ENCODE peak calls at places on chromosome 9, in nine cellular contexts. One of them, this sample, is unnamed.

GRCh38 chr9:76868897-76869296 is 37.0 kb downstream of the PRUNE2 start:
- DNase-seq in fibroblast of pulmonary artery: no peak
- DNase-seq in GM23338: no peak
- DNase-seq in pancreas: no peak
- DNase-seq in fibroblast of mammary gland: peak
- DNase-seq in AG04449: no peak
- DNase-seq in adrenal gland: no peak
- DNase-seq in neural progenitor cell: peak
- DNase-seq in lower leg skin: no peak
- DNase-seq in this sample: no peak

GRCh38 chr9:83623634-83623991 is 670 bp downstream of the IDNK start:
- DNase-seq in fibroblast of pulmonary artery: no peak
- DNase-seq in GM23338: no peak
- DNase-seq in pancreas: no peak
- DNase-seq in fibroblast of mammary gland: no peak
- DNase-seq in AG04449: no peak
- DNase-seq in adrenal gland: no peak
- DNase-seq in neural progenitor cell: no peak
- DNase-seq in lower leg skin: no peak
- DNase-seq in this sample: no peak

GRCh38 chr9:136996361-136997281 is at the start of gene CLIC3:
- DNase-seq in fibroblast of pulmonary artery: no peak
- DNase-seq in GM23338: peak
- DNase-seq in pancreas: no peak
- DNase-seq in fibroblast of mammary gland: no peak
- DNase-seq in AG04449: no peak
- DNase-seq in adrenal gland: no peak
- DNase-seq in neural progenitor cell: peak
- DNase-seq in lower leg skin: no peak
- DNase-seq in this sample: peak

GRCh38 chr9:127714916-127715442 is 484 bp downstream of the PTRH1 start:
- DNase-seq in fibroblast of pulmonary artery: no peak
- DNase-seq in GM23338: peak
- DNase-seq in pancreas: peak
- DNase-seq in fibroblast of mammary gland: no peak
- DNase-seq in AG04449: no peak
- DNase-seq in adrenal gland: no peak
- DNase-seq in neural progenitor cell: peak
- DNase-seq in lower leg skin: no peak
- DNase-seq in this sample: no peak

GRCh38 chr9:105912868-105913516 is 218.7 kb downstream of the TMEM38B start:
- DNase-seq in fibroblast of pulmonary artery: no peak
- DNase-seq in GM23338: no peak
- DNase-seq in pancreas: no peak
- DNase-seq in fibroblast of mammary gland: peak
- DNase-seq in AG04449: no peak
- DNase-seq in adrenal gland: no peak
- DNase-seq in neural progenitor cell: no peak
- DNase-seq in lower leg skin: no peak
- DNase-seq in this sample: no peak

GRCh38 chr9:37904647-37905505 is 949 bp upstream of the SLC25A51 start:
- DNase-seq in fibroblast of pulmonary artery: peak
- DNase-seq in GM23338: no peak
- DNase-seq in pancreas: no peak
- DNase-seq in fibroblast of mammary gland: peak
- DNase-seq in AG04449: no peak
- DNase-seq in adrenal gland: no peak
- DNase-seq in neural progenitor cell: no peak
- DNase-seq in lower leg skin: peak
- DNase-seq in this sample: no peak

GRCh38 chr9:23044549-23044948 is 597.9 kb downstream of the DMRTA1 start:
- DNase-seq in fibroblast of pulmonary artery: peak
- DNase-seq in GM23338: no peak
- DNase-seq in pancreas: no peak
- DNase-seq in fibroblast of mammary gland: no peak
- DNase-seq in AG04449: no peak
- DNase-seq in adrenal gland: no peak
- DNase-seq in neural progenitor cell: no peak
- DNase-seq in lower leg skin: no peak
- DNase-seq in this sample: no peak

GRCh38 chr9:89467278-89467625 is 30.7 kb downstream of the SEMA4D start:
- DNase-seq in fibroblast of pulmonary artery: no peak
- DNase-seq in GM23338: no peak
- DNase-seq in pancreas: no peak
- DNase-seq in fibroblast of mammary gland: no peak
- DNase-seq in AG04449: no peak
- DNase-seq in adrenal gland: no peak
- DNase-seq in neural progenitor cell: no peak
- DNase-seq in lower leg skin: no peak
- DNase-seq in this sample: no peak

GRCh38 chr9:111412280-111412679 is 71.9 kb downstream of the ECPAS start:
- DNase-seq in fibroblast of pulmonary artery: peak
- DNase-seq in GM23338: no peak
- DNase-seq in pancreas: no peak
- DNase-seq in fibroblast of mammary gland: no peak
- DNase-seq in AG04449: no peak
- DNase-seq in adrenal gland: no peak
- DNase-seq in neural progenitor cell: no peak
- DNase-seq in lower leg skin: no peak
- DNase-seq in this sample: no peak

GRCh38 chr9:91037511-91038482 is 236.2 kb downstream of the SYK start:
- DNase-seq in fibroblast of pulmonary artery: peak
- DNase-seq in GM23338: no peak
- DNase-seq in pancreas: peak
- DNase-seq in fibroblast of mammary gland: peak
- DNase-seq in AG04449: no peak
- DNase-seq in adrenal gland: peak
- DNase-seq in neural progenitor cell: no peak
- DNase-seq in lower leg skin: peak
- DNase-seq in this sample: no peak

GRCh38 chr9:88821033-88821748 is 170.1 kb upstream of the S1PR3 start:
- DNase-seq in fibroblast of pulmonary artery: no peak
- DNase-seq in GM23338: no peak
- DNase-seq in pancreas: no peak
- DNase-seq in fibroblast of mammary gland: peak
- DNase-seq in AG04449: no peak
- DNase-seq in adrenal gland: no peak
- DNase-seq in neural progenitor cell: no peak
- DNase-seq in lower leg skin: no peak
- DNase-seq in this sample: no peak

GRCh38 chr9:134139081-134139480 is 3.2 kb downstream of the WDR5 start:
- DNase-seq in fibroblast of pulmonary artery: peak
- DNase-seq in GM23338: no peak
- DNase-seq in pancreas: no peak
- DNase-seq in fibroblast of mammary gland: peak
- DNase-seq in AG04449: no peak
- DNase-seq in adrenal gland: no peak
- DNase-seq in neural progenitor cell: no peak
- DNase-seq in lower leg skin: no peak
- DNase-seq in this sample: no peak

GRCh38 chr9:115845648-115846312 is 307.8 kb upstream of the PAPPA start:
- DNase-seq in fibroblast of pulmonary artery: peak
- DNase-seq in GM23338: no peak
- DNase-seq in pancreas: no peak
- DNase-seq in fibroblast of mammary gland: peak
- DNase-seq in AG04449: no peak
- DNase-seq in adrenal gland: no peak
- DNase-seq in neural progenitor cell: no peak
- DNase-seq in lower leg skin: no peak
- DNase-seq in this sample: no peak

GRCh38 chr9:18437315-18438200 is 36.4 kb upstream of the ADAMTSL1 start:
- DNase-seq in fibroblast of pulmonary artery: peak
- DNase-seq in GM23338: peak
- DNase-seq in pancreas: no peak
- DNase-seq in fibroblast of mammary gland: peak
- DNase-seq in AG04449: no peak
- DNase-seq in adrenal gland: peak
- DNase-seq in neural progenitor cell: peak
- DNase-seq in lower leg skin: peak
- DNase-seq in this sample: no peak

GRCh38 chr9:125460883-125461475 is 199.4 kb downstream of the GAPVD1 start:
- DNase-seq in fibroblast of pulmonary artery: peak
- DNase-seq in GM23338: no peak
- DNase-seq in pancreas: no peak
- DNase-seq in fibroblast of mammary gland: peak
- DNase-seq in AG04449: no peak
- DNase-seq in adrenal gland: no peak
- DNase-seq in neural progenitor cell: no peak
- DNase-seq in lower leg skin: no peak
- DNase-seq in this sample: no peak

GRCh38 chr9:133759946-133760345 is 21.8 kb upstream of the SARDH start:
- DNase-seq in fibroblast of pulmonary artery: no peak
- DNase-seq in GM23338: no peak
- DNase-seq in pancreas: no peak
- DNase-seq in fibroblast of mammary gland: no peak
- DNase-seq in AG04449: no peak
- DNase-seq in adrenal gland: no peak
- DNase-seq in neural progenitor cell: no peak
- DNase-seq in lower leg skin: peak
- DNase-seq in this sample: no peak

GRCh38 chr9:88782931-88783451 is 208.3 kb upstream of the S1PR3 start:
- DNase-seq in fibroblast of pulmonary artery: no peak
- DNase-seq in GM23338: no peak
- DNase-seq in pancreas: no peak
- DNase-seq in fibroblast of mammary gland: peak
- DNase-seq in AG04449: no peak
- DNase-seq in adrenal gland: no peak
- DNase-seq in neural progenitor cell: peak
- DNase-seq in lower leg skin: no peak
- DNase-seq in this sample: no peak

GRCh38 chr9:134226221-134226930 is 62.0 kb upstream of the RNU6ATAC start:
- DNase-seq in fibroblast of pulmonary artery: peak
- DNase-seq in GM23338: no peak
- DNase-seq in pancreas: no peak
- DNase-seq in fibroblast of mammary gland: peak
- DNase-seq in AG04449: peak
- DNase-seq in adrenal gland: no peak
- DNase-seq in neural progenitor cell: no peak
- DNase-seq in lower leg skin: no peak
- DNase-seq in this sample: no peak

GRCh38 chr9:125495137-125496119 is 211.6 kb downstream of the MAPKAP1 start:
- DNase-seq in fibroblast of pulmonary artery: no peak
- DNase-seq in GM23338: no peak
- DNase-seq in pancreas: no peak
- DNase-seq in fibroblast of mammary gland: no peak
- DNase-seq in AG04449: no peak
- DNase-seq in adrenal gland: no peak
- DNase-seq in neural progenitor cell: no peak
- DNase-seq in lower leg skin: no peak
- DNase-seq in this sample: no peak

GRCh38 chr9:121984726-121985402 is 108.2 kb downstream of the TTLL11 start:
- DNase-seq in fibroblast of pulmonary artery: peak
- DNase-seq in GM23338: no peak
- DNase-seq in pancreas: no peak
- DNase-seq in fibroblast of mammary gland: peak
- DNase-seq in AG04449: peak
- DNase-seq in adrenal gland: no peak
- DNase-seq in neural progenitor cell: no peak
- DNase-seq in lower leg skin: no peak
- DNase-seq in this sample: no peak

GRCh38 chr9:99576002-99576401 is 245.7 kb upstream of the NR4A3 start:
- DNase-seq in fibroblast of pulmonary artery: no peak
- DNase-seq in GM23338: peak
- DNase-seq in pancreas: no peak
- DNase-seq in fibroblast of mammary gland: no peak
- DNase-seq in AG04449: no peak
- DNase-seq in adrenal gland: no peak
- DNase-seq in neural progenitor cell: no peak
- DNase-seq in lower leg skin: no peak
- DNase-seq in this sample: no peak
- TF ChIP-seq CTCF in fibroblast of pulmonary artery: no peak
- TF ChIP-seq CTCF in GM23338: no peak
- TF ChIP-seq CTCF in pancreas: no peak
- TF ChIP-seq CTCF in fibroblast of mammary gland: no peak
- TF ChIP-seq CTCF in AG04449: peak
- TF ChIP-seq CTCF in adrenal gland: no peak
- TF ChIP-seq CTCF in neural progenitor cell: no peak
- TF ChIP-seq CTCF in lower leg skin: no peak
- TF ChIP-seq CTCF in this sample: peak

GRCh38 chr9:130029223-130029583 is 13.8 kb downstream of the FNBP1 start:
- DNase-seq in fibroblast of pulmonary artery: no peak
- DNase-seq in GM23338: no peak
- DNase-seq in pancreas: no peak
- DNase-seq in fibroblast of mammary gland: no peak
- DNase-seq in AG04449: no peak
- DNase-seq in adrenal gland: no peak
- DNase-seq in neural progenitor cell: no peak
- DNase-seq in lower leg skin: no peak
- DNase-seq in this sample: peak
- H3K4me3 ChIP-seq in fibroblast of pulmonary artery: no peak
- H3K4me3 ChIP-seq in GM23338: no peak
- H3K4me3 ChIP-seq in pancreas: no peak
- H3K4me3 ChIP-seq in fibroblast of mammary gland: no peak
- H3K4me3 ChIP-seq in AG04449: no peak
- H3K4me3 ChIP-seq in adrenal gland: no peak
- H3K4me3 ChIP-seq in neural progenitor cell: no peak
- H3K4me3 ChIP-seq in lower leg skin: no peak
- H3K4me3 ChIP-seq in this sample: peak

GRCh38 chr9:35733109-35733541 is 659 bp downstream of the CREB3 start:
- DNase-seq in fibroblast of pulmonary artery: peak
- DNase-seq in GM23338: peak
- DNase-seq in pancreas: no peak
- DNase-seq in fibroblast of mammary gland: peak
- DNase-seq in AG04449: peak
- DNase-seq in adrenal gland: no peak
- DNase-seq in neural progenitor cell: peak
- DNase-seq in lower leg skin: no peak
- DNase-seq in this sample: no peak
- TF ChIP-seq CTCF in fibroblast of pulmonary artery: no peak
- TF ChIP-seq CTCF in GM23338: no peak
- TF ChIP-seq CTCF in pancreas: no peak
- TF ChIP-seq CTCF in fibroblast of mammary gland: no peak
- TF ChIP-seq CTCF in AG04449: peak
- TF ChIP-seq CTCF in adrenal gland: no peak
- TF ChIP-seq CTCF in neural progenitor cell: peak
- TF ChIP-seq CTCF in lower leg skin: no peak
- TF ChIP-seq CTCF in this sample: peak

GRCh38 chr9:1087120-1087881 is 37.1 kb downstream of the DMRT2 start:
- DNase-seq in fibroblast of pulmonary artery: no peak
- DNase-seq in GM23338: no peak
- DNase-seq in pancreas: no peak
- DNase-seq in fibroblast of mammary gland: no peak
- DNase-seq in AG04449: no peak
- DNase-seq in adrenal gland: no peak
- DNase-seq in neural progenitor cell: no peak
- DNase-seq in lower leg skin: no peak
- DNase-seq in this sample: no peak

GRCh38 chr9:1086517-1086916 is 36.4 kb downstream of the DMRT2 start:
- DNase-seq in fibroblast of pulmonary artery: no peak
- DNase-seq in GM23338: no peak
- DNase-seq in pancreas: no peak
- DNase-seq in fibroblast of mammary gland: no peak
- DNase-seq in AG04449: no peak
- DNase-seq in adrenal gland: no peak
- DNase-seq in neural progenitor cell: no peak
- DNase-seq in lower leg skin: no peak
- DNase-seq in this sample: no peak

GRCh38 chr9:1077616-1078015 is 27.5 kb downstream of the DMRT2 start:
- DNase-seq in fibroblast of pulmonary artery: no peak
- DNase-seq in GM23338: no peak
- DNase-seq in pancreas: no peak
- DNase-seq in fibroblast of mammary gland: no peak
- DNase-seq in AG04449: no peak
- DNase-seq in adrenal gland: no peak
- DNase-seq in neural progenitor cell: no peak
- DNase-seq in lower leg skin: no peak
- DNase-seq in this sample: no peak

GRCh38 chr9:1083325-1083913 is 33.3 kb downstream of the DMRT2 start:
- DNase-seq in fibroblast of pulmonary artery: no peak
- DNase-seq in GM23338: peak
- DNase-seq in pancreas: peak
- DNase-seq in fibroblast of mammary gland: peak
- DNase-seq in AG04449: no peak
- DNase-seq in adrenal gland: no peak
- DNase-seq in neural progenitor cell: no peak
- DNase-seq in lower leg skin: peak
- DNase-seq in this sample: no peak
- H3K4me3 ChIP-seq in fibroblast of pulmonary artery: peak
- H3K4me3 ChIP-seq in GM23338: peak
- H3K4me3 ChIP-seq in pancreas: no peak
- H3K4me3 ChIP-seq in fibroblast of mammary gland: peak
- H3K4me3 ChIP-seq in AG04449: peak
- H3K4me3 ChIP-seq in adrenal gland: no peak
- H3K4me3 ChIP-seq in neural progenitor cell: no peak
- H3K4me3 ChIP-seq in lower leg skin: no peak
- H3K4me3 ChIP-seq in this sample: no peak

This sample was measured in GM06990.